ENCODE peak calls at places on chromosomes 6 and 20, in seven cellular contexts. I is colonic mucosa, C is PC-3, H is AG09319, T is sigmoid colon, O is type B pancreatic cell, F is astrocyte. R is an unnamed sample.

GRCh38 chr20:39269031-39269461 is 306.9 kb downstream of the DHX35 start:
- DNase-seq in I (peak; percentile 39), O (peak; percentile 73), F (no peak), C (peak; percentile 41), H (no peak), T (peak; percentile 70), R (peak; percentile 14)

GRCh38 chr20:56222945-56223344 is 25.6 kb upstream of the MC3R start:
- DNase-seq in T (no peak), H (no peak), C (no peak), F (no peak), I (peak; percentile 24), O (no peak), R (no peak)

GRCh38 chr6:16691328-16691727 is 69.9 kb downstream of the ATXN1 start:
- DNase-seq in O (no peak), I (no peak), F (no peak), H (no peak), C (no peak), T (no peak), R (no peak)

GRCh38 chr20:8788831-8789230 is 280.1 kb upstream of the PLCB4 start:
- DNase-seq in I (peak; percentile 77), F (no peak), T (no peak), C (no peak), O (no peak), H (no peak), R (no peak)

GRCh38 chr6:73329201-73329600 is 24.9 kb downstream of the DPPA5 start:
- DNase-seq in C (no peak), T (no peak), H (no peak), F (no peak), I (no peak), O (no peak), R (no peak)

GRCh38 chr6:106446287-106446885 is 85.9 kb downstream of the CRYBG1 start:
- DNase-seq in I (no peak), F (no peak), H (no peak), T (no peak), O (no peak), C (peak; percentile 43), R (peak; percentile 27)

GRCh38 chr6:140663772-140664171 is 1289.3 kb upstream of the CITED2 start:
- DNase-seq in O (no peak), I (no peak), C (no peak), F (no peak), H (no peak), T (no peak), R (no peak)

GRCh38 chr6:93684339-93684738 is 265.0 kb upstream of the EPHA7 start:
- DNase-seq in O (no peak), I (peak; percentile 35), H (no peak), T (no peak), C (peak; percentile 47), F (no peak), R (no peak)

GRCh38 chr6:89260310-89260709 is 43.2 kb upstream of the GABRR1 start:
- DNase-seq in I (no peak), O (no peak), H (no peak), F (no peak), C (no peak), T (no peak), R (no peak)

GRCh38 chr6:42251911-42252637 is 34.4 kb upstream of the MRPS10 start:
- DNase-seq in C (no peak), T (peak; percentile 71), F (peak; percentile 50), H (peak; percentile 52), O (no peak), I (peak; percentile 73), R (peak; percentile 81)

GRCh38 chr6:125746731-125747588 is 2.5 kb upstream of the HEY2 start:
- DNase-seq in C (peak; percentile 7), H (no peak), T (peak; percentile 75), O (no peak), I (peak; percentile 59), F (peak; percentile 17), R (peak; percentile 35)

GRCh38 chr6:124294572-124294971 is 490.9 kb downstream of the NKAIN2 start:
- DNase-seq in T (no peak), C (peak; percentile 22), I (no peak), H (no peak), F (peak; percentile 26), O (no peak), R (peak; percentile 4)

GRCh38 chr20:57108742-57109141 is 157.7 kb downstream of the BMP7 start:
- DNase-seq in F (no peak), I (no peak), O (no peak), T (no peak), H (no peak), C (no peak), R (no peak)

GRCh38 chr6:16944601-16945000 is 157.2 kb upstream of the STMND1 start:
- DNase-seq in H (no peak), F (no peak), C (no peak), O (no peak), T (no peak), I (no peak), R (peak; percentile 51)

GRCh38 chr6:108728826-108729225 is 119.4 kb upstream of the ARMC2 start:
- DNase-seq in F (no peak), T (no peak), C (no peak), I (no peak), O (no peak), H (no peak), R (no peak)

GRCh38 chr6:111591370-111591900 is 14.2 kb downstream of the TRAF3IP2 start:
- DNase-seq in H (peak; percentile 99), O (no peak), T (peak; percentile 98), C (peak; percentile 98), F (peak; percentile 98), I (peak; percentile 76), R (peak; percentile 100)

GRCh38 chr6:6610031-6610591 is 21.6 kb downstream of the LY86 start:
- DNase-seq in C (no peak), I (no peak), O (no peak), T (no peak), H (no peak), F (no peak), R (no peak)

GRCh38 chr6:144104488-144104887 is 9.1 kb upstream of the SF3B5 start:
- DNase-seq in F (no peak), C (no peak), T (no peak), H (no peak), I (no peak), O (no peak), R (no peak)

GRCh38 chr6:159008656-159009288 is 8.8 kb upstream of the RSPH3 start:
- DNase-seq in C (peak; percentile 54), F (peak; percentile 5), H (no peak), O (no peak), T (no peak), I (no peak), R (peak; percentile 35)

GRCh38 chr6:136289327-136289578 is 393 bp downstream of the BCLAF1 start:
- DNase-seq in O (peak; percentile 96), F (peak; percentile 64), I (peak; percentile 93), H (peak; percentile 75), C (peak; percentile 82), T (peak; percentile 95), R (peak; percentile 81)

GRCh38 chr6:3471711-3472110 is 14.9 kb upstream of the SLC22A23 start:
- DNase-seq in T (no peak), H (no peak), I (no peak), C (no peak), F (peak; percentile 67), O (no peak), R (peak; percentile 76)

GRCh38 chr6:13445005-13445743 is 42.2 kb downstream of the GFOD1 start:
- DNase-seq in O (no peak), F (peak; percentile 26), C (no peak), I (peak; percentile 84), H (no peak), T (peak; percentile 91), R (peak; percentile 47)

DNA sequence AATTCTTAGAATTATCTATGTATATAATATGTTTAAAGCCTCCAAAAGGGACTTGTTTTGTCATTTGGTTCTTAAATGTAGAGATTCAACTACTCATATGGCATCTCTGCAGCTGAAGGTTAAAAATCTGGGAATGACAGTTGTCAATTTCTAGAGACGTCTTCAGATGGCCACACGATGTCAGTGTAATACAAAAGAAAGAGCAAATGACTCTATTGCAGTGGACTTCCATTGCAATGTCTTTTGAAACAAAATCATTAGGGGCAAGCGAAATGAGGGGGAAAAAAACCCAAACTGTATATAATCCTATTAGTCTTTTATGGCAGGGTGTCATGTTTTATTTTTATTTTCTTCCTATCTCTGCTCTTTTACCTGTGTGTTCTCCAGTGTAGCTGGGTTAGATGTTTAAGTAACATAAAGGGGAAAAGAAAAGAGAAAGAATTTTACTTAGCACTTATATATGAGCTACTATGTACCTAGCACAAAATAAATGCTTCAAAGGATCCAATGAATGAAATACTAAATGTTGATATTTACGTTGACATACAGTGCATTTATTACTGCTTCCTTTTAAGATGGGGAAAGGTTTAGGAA is 26.2 kb downstream of the CCN2 start:
- DNase-seq in T (no peak), I (no peak), H (no peak), C (peak; percentile 63), O (no peak), F (peak; percentile 26), R (peak; percentile 67)
- TF ChIP-seq CTCF in T (no peak), I (no peak), H (peak; percentile 56), C (peak; percentile 74), O (peak; percentile 77), F (peak; percentile 58), R (peak; percentile 54)

GRCh38 chr6:87551799-87552198 is 38.0 kb downstream of the RARS2 start:
- DNase-seq in C (no peak), I (no peak), H (no peak), O (no peak), F (no peak), T (no peak), R (no peak)
- TF ChIP-seq CTCF in C (no peak), I (no peak), H (no peak), O (no peak), F (no peak), T (no peak), R (no peak)

GRCh38 chr6:68313911-68314310 is 321.2 kb upstream of the ADGRB3 start:
- DNase-seq in I (no peak), T (no peak), H (no peak), O (no peak), C (peak; percentile 22), F (peak; percentile 2), R (peak; percentile 15)
- TF ChIP-seq CTCF in I (no peak), T (no peak), H (peak; percentile 2), O (peak; percentile 63), C (peak; percentile 60), F (peak; percentile 45), R (peak; percentile 19)

DNA sequence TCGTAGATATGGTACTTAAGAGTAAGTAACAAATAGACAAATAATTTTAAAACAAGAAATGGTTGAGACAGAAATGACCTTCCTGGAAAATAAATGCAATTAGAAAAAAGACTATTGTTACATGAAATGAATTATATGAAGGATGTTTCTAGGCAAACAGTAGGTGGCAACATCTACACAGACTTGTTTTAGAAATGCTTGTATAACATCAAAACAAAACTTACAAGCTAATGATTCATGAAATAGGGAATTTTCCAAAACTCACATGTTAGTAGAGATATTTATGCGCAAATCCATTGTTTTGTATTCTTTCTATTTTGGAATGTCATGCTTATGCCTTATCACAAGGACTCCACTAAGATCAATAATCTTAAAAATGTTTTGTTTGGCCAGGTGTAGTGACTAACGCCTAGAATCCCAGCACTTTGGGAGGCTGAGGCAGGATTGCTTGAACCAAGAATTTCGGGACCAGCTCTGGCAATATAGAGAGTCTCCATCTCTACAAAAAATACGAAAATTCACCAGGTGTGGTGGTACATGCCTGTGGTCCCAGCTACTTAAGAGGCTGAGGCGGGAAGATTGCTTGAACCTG is 32.3 kb upstream of the LGSN start:
- DNase-seq in H (peak; percentile 27), I (no peak), O (no peak), F (peak; percentile 49), T (no peak), C (peak; percentile 45), R (peak; percentile 87)
- TF ChIP-seq CTCF in H (peak; percentile 43), I (peak; percentile 21), O (peak; percentile 34), F (peak; percentile 25), T (no peak), C (peak; percentile 62), R (peak; percentile 60)

GRCh38 chr20:32017711-32018251 is 7.5 kb downstream of the CCM2L start:
- DNase-seq in I (peak; percentile 63), F (no peak), O (no peak), T (no peak), H (no peak), C (peak; percentile 68), R (no peak)
- TF ChIP-seq CTCF in I (no peak), F (no peak), O (peak; percentile 55), T (no peak), H (no peak), C (no peak), R (no peak)

R was measured in fibroblast of mammary gland.